ENCODE peak calls at places on chromosomes 7 and 10, in four cellular contexts. One of them, this sample, is unnamed.

GRCh38 chr10:6014241-6014761 is 37.0 kb upstream of the IL15RA start:
- DNase-seq in BJ: no peak
- DNase-seq in astrocyte of the cerebellum: peak
- DNase-seq in ELR: peak
- DNase-seq in this sample: peak

GRCh38 chr7:106071356-106071998 is 40.6 kb downstream of the SYPL1 start:
- DNase-seq in BJ: no peak
- DNase-seq in astrocyte of the cerebellum: no peak
- DNase-seq in ELR: no peak
- DNase-seq in this sample: no peak

GRCh38 chr7:4871930-4872675 is 10.3 kb upstream of the PAPOLB start:
- DNase-seq in ELR: no peak
- DNase-seq in astrocyte of the cerebellum: no peak
- DNase-seq in BJ: no peak
- DNase-seq in this sample: no peak

GRCh38 chr7:2383543-2384274 is 19.7 kb upstream of the CHST12 start:
- DNase-seq in astrocyte of the cerebellum: no peak
- DNase-seq in ELR: no peak
- DNase-seq in BJ: no peak
- DNase-seq in this sample: no peak

GRCh38 chr10:29389493-29389892 is 100.6 kb downstream of the LYZL1 start:
- DNase-seq in astrocyte of the cerebellum: no peak
- DNase-seq in BJ: no peak
- DNase-seq in ELR: no peak
- DNase-seq in this sample: no peak

GRCh38 chr7:25907214-25907613 is 244.8 kb upstream of the NFE2L3 start:
- DNase-seq in ELR: no peak
- DNase-seq in astrocyte of the cerebellum: no peak
- DNase-seq in BJ: no peak
- DNase-seq in this sample: no peak

GRCh38 chr10:113073549-113074189 is 123.6 kb downstream of the TCF7L2 start:
- DNase-seq in ELR: peak
- DNase-seq in astrocyte of the cerebellum: peak
- DNase-seq in BJ: peak
- DNase-seq in this sample: peak

GRCh38 chr10:11724938-11725776 is 17.0 kb upstream of the ECHDC3 start:
- DNase-seq in astrocyte of the cerebellum: peak
- DNase-seq in ELR: peak
- DNase-seq in BJ: no peak
- DNase-seq in this sample: peak

GRCh38 chr7:47895026-47895425 is 53.2 kb downstream of the PKD1L1 start:
- DNase-seq in astrocyte of the cerebellum: no peak
- DNase-seq in ELR: no peak
- DNase-seq in BJ: no peak
- DNase-seq in this sample: no peak

GRCh38 chr10:72502581-72502980 is 123.3 kb downstream of the MICU1 start:
- DNase-seq in BJ: no peak
- DNase-seq in ELR: peak
- DNase-seq in astrocyte of the cerebellum: no peak
- DNase-seq in this sample: no peak

GRCh38 chr7:158452331-158452730 is 135.3 kb downstream of the PTPRN2 start:
- DNase-seq in BJ: no peak
- DNase-seq in ELR: no peak
- DNase-seq in astrocyte of the cerebellum: no peak
- DNase-seq in this sample: no peak

GRCh38 chr7:120998525-120998924 is 10.0 kb downstream of the CPED1 start:
- DNase-seq in astrocyte of the cerebellum: no peak
- DNase-seq in BJ: no peak
- DNase-seq in ELR: no peak
- DNase-seq in this sample: no peak

GRCh38 chr7:84232653-84233052 is 38.1 kb upstream of the SEMA3A start:
- DNase-seq in BJ: peak
- DNase-seq in astrocyte of the cerebellum: no peak
- DNase-seq in ELR: peak
- DNase-seq in this sample: no peak

GRCh38 chr10:115773832-115774231 is 499.2 kb downstream of the GFRA1 start:
- DNase-seq in astrocyte of the cerebellum: no peak
- DNase-seq in BJ: no peak
- DNase-seq in ELR: no peak
- DNase-seq in this sample: no peak

GRCh38 chr10:7686351-7687171 is 16.6 kb upstream of the ITIH2 start:
- DNase-seq in BJ: no peak
- DNase-seq in ELR: no peak
- DNase-seq in astrocyte of the cerebellum: no peak
- DNase-seq in this sample: no peak

GRCh38 chr7:78149787-78150186 is 351.2 kb downstream of the PHTF2 start:
- DNase-seq in BJ: peak
- DNase-seq in astrocyte of the cerebellum: peak
- DNase-seq in ELR: peak
- DNase-seq in this sample: no peak

GRCh38 chr10:123009105-123009805 is 449 bp downstream of the ACADSB start:
- DNase-seq in BJ: no peak
- DNase-seq in ELR: peak
- DNase-seq in astrocyte of the cerebellum: no peak
- DNase-seq in this sample: no peak

GRCh38 chr10:17454181-17454800 is at the start of gene ST8SIA6:
- DNase-seq in astrocyte of the cerebellum: no peak
- DNase-seq in BJ: no peak
- DNase-seq in ELR: peak
- DNase-seq in this sample: no peak

GRCh38 chr7:155590215-155591023 is 44.1 kb upstream of the CNPY1 start:
- DNase-seq in BJ: no peak
- DNase-seq in astrocyte of the cerebellum: no peak
- DNase-seq in ELR: no peak
- DNase-seq in this sample: no peak

GRCh38 chr10:92544296-92544695 is 29.6 kb downstream of the IDE start:
- DNase-seq in BJ: no peak
- DNase-seq in ELR: peak
- DNase-seq in astrocyte of the cerebellum: peak
- DNase-seq in this sample: no peak

GRCh38 chr7:16299853-16300252 is 121.5 kb downstream of the CRPPA start:
- DNase-seq in BJ: no peak
- DNase-seq in ELR: no peak
- DNase-seq in astrocyte of the cerebellum: no peak
- DNase-seq in this sample: no peak

GRCh38 chr10:132724436-132724835 is 61.5 kb downstream of the NKX6-2 start:
- DNase-seq in astrocyte of the cerebellum: peak
- DNase-seq in BJ: peak
- DNase-seq in ELR: peak
- DNase-seq in this sample: peak

GRCh38 chr7:27389508-27389907 is 146.9 kb downstream of the EVX1 start:
- DNase-seq in ELR: no peak
- DNase-seq in BJ: no peak
- DNase-seq in astrocyte of the cerebellum: no peak
- DNase-seq in this sample: no peak

GRCh38 chr10:128851726-128852125 is 615.3 kb upstream of the MGMT start:
- DNase-seq in BJ: no peak
- DNase-seq in ELR: no peak
- DNase-seq in astrocyte of the cerebellum: no peak
- DNase-seq in this sample: no peak

This sample was measured in HFF-Myc.